ENCODE peak calls at places on chromosomes 5 and 9, in four cellular contexts. X is HepG2, T is GM12878, W is H1. R is an unnamed sample.

GRCh38 chr5:126534543-126534942 is 60.5 kb downstream of the ALDH7A1 start:
- DNase-seq in X (no peak), W (peak), T (no peak), R (no peak)

GRCh38 chr9:19988281-19988680 is 199.4 kb upstream of the SLC24A2 start:
- DNase-seq in W (no peak), X (no peak), T (no peak), R (no peak)

GRCh38 chr5:91179018-91179417 is 204.1 kb downstream of the ARRDC3 start:
- DNase-seq in T (no peak), X (no peak), W (no peak), R (no peak)

GRCh38 chr9:70480405-70480980 is 66.0 kb upstream of the KLF9 start:
- DNase-seq in T (no peak), W (no peak), X (no peak), R (no peak)

GRCh38 chr5:153707626-153708025 is 217.2 kb downstream of the GRIA1 start:
- DNase-seq in W (no peak), X (no peak), T (no peak), R (no peak)

GRCh38 chr5:112420111-112420864 is 1.2 kb upstream of the EPB41L4A start:
- DNase-seq in T (peak), X (peak), W (peak), R (no peak)

GRCh38 chr9:35001285-35001677 is 11.7 kb downstream of the DNAJB5 start:
- DNase-seq in T (no peak), W (no peak), X (no peak), R (no peak)

GRCh38 chr5:16507716-16508115 is 42.1 kb upstream of the ZNF622 start:
- DNase-seq in T (no peak), X (no peak), W (no peak), R (no peak)

GRCh38 chr5:142357469-142358090 is 32.8 kb upstream of the SPRY4 start:
- DNase-seq in X (no peak), T (no peak), W (no peak), R (no peak)

GRCh38 chr5:88761269-88761880 is 121.6 kb downstream of the MEF2C start:
- DNase-seq in W (no peak), X (no peak), T (no peak), R (no peak)

DNA sequence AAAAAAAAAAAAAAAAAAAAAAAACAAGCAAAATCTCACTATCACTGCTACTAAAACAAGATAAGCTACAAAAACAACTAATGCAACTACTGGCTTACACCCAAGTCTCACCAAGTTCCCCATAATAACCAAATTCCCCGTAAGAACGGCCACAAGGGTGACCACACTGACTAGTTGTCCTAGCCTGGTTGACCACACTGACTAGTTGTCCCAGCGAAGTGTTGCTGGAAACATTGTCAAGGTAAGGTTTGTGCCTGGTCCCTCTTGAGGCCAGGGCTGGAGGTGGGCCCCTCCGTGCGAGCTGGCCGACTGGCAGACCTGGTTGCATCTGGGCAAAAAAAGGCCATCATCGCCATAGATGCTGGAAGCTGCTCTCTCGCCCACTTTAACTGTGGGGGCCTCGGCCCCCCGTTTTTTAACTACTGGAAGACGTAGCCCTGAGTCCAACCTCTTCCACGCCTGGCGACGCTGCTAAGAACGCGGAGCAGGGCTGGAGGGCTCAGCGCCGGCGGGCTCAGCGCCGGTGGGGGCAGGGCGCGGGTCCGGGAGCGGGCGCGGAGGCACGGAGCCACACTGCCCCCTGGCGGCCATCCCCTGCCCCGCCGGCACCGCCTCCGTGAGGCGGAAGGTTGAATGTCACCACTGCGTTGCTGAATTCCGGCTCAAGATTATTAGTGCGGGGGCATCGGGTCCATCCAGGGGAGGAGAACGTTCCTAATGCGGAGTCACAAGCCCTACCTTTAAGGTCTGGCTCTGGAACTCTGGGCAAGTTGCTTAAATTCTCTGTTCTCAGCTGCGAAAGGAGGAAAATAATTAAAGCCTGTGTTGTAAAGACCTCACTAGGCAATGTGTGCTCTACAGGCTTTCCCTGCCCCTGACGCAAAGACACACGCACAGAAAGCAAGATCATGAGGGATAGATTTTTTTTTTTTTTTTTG is 84.0 kb downstream of the HSD17B3 start:
- DNase-seq in T (no peak), W (peak), X (peak), R (peak)
- H3K4me3 ChIP-seq in T (no peak), W (peak), X (peak), R (no peak)

DNA sequence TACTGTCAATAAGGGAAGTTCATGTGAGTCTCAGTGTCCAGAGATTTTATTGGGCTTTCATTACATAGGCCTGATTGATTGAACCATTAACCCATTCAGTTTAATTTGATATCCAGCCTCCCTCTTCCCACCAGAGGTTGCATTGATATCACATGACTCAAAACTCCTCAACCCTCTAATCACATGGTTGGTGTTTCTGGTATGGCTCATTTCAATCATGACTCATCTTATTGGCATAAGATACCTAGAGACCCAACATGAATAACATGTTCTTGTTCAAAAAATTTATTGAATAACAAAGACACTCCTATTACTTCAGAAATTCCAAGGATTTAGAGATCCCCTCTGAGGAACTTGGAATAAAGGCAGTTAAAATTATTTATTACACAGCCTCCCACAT is 982.2 kb downstream of the TLE1 start:
- DNase-seq in W (no peak), T (no peak), X (no peak), R (no peak)
- TF ChIP-seq SUZ12 in W (no peak), T (no peak), X (no peak), R (no peak)

GRCh38 chr5:42950091-42950465 is 90.0 kb downstream of the ANXA2R start:
- DNase-seq in X (no peak), T (no peak), W (no peak), R (no peak)
- H3K4me3 ChIP-seq in X (no peak), T (peak), W (no peak), R (no peak)

GRCh38 chr9:127788337-127789011 is 2.6 kb downstream of the CDK9 start:
- DNase-seq in T (no peak), X (no peak), W (no peak), R (no peak)
- TF ChIP-seq SUZ12 in T (no peak), X (no peak), W (no peak), R (no peak)

DNA sequence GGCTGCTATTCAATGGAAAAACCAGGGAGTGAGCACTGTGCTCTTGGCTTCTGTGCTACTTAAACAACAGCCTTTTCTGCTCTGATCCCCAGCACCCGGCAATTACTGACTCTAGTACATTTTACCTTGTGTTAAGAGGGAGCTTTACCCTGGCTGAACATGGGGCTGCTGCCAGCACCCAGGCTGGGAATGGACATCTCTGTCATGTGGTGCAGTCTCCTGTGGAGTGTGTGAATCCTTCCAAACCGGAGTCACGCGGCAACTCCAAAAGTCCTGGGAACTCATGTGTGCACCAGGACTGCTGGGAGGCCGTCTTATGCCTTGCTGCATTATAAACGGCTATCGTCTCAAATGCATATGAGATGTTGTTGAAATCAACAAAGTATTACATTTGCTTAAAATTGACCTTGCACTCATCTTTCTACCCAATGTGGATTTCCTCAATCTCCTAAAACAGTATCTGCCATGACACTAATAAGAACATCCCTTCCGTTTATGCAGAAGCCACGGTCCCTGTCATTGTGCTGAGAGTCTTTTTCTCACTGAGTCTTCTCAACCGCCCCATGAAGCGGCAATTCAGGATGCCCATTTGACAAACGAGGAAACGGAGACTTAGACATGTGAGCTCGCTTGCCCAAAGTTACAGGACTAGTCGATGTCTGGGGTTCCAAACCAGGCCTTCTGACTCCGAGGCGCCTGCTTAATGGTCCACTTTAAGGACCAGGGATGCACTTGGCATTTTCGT is 884 bp upstream of the GSN start:
- DNase-seq in W (no peak), X (no peak), T (no peak), R (no peak)
- H3K4me3 ChIP-seq in W (peak), X (peak), T (peak), R (peak)

GRCh38 chr9:74570879-74571512 is 73.9 kb downstream of the RORB start:
- DNase-seq in T (no peak), W (no peak), X (peak), R (no peak)
- TF ChIP-seq SUZ12 in T (no peak), W (no peak), X (no peak), R (no peak)

GRCh38 chr9:127924736-127925444 is 5.7 kb downstream of the PIP5KL1 start:
- DNase-seq in T (no peak), X (no peak), W (no peak), R (no peak)

GRCh38 chr9:127927457-127928231 is 2.9 kb downstream of the PIP5KL1 start:
- DNase-seq in W (peak), X (no peak), T (no peak), R (peak)

GRCh38 chr9:127926961-127927456 is 3.6 kb downstream of the PIP5KL1 start:
- DNase-seq in W (no peak), T (no peak), X (no peak), R (no peak)

GRCh38 chr9:127928232-127929043 is 2.1 kb downstream of the PIP5KL1 start:
- DNase-seq in W (no peak), T (no peak), X (no peak), R (no peak)

DNA sequence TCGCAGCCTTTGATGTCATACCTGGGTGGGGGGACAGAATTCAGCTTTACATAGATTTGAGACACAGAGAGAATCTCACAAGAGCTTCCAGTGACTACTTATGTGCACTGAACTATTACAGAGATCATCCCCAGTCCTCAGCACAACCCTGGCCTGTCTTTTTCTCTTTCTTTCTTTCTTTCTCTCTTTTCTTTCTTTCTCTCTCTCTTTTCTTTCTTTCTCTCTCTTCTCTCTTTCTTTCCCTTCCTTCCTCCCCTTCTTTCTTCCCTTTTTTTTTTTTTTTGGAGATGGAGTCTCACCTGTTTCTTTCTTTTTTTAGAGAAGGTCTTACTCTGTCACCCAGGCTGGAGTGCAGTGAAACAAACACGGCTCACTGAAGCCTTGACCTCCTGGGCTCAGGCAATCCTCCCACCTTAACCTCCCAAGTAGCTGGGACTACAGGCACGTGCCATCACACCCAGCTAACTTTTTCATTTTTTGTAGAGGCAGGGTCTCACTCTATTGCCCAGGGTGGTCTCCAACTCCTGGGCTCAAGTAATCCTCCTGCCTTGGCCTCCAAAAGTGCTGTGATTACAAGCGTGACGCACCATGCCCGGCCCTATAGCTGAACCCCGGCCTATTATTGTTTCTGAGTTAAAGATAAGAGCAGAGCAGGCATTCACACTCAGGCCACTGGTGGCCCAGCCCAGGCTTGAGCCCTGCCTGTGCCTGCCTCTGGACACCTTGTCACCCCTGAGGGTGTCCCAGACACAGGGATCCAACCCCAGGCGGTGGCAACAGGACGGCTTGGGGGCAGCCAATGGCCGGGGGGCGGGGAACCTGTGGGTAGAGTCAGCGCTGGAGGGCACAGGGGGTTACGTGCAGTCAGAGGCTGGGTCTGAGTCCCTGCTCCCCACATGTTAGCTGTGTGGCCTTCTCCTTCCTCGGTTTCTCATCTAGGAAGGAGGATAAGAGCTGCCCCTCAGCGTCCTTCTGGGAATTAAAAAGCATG is 4.3 kb downstream of the PIP5KL1 start:
- DNase-seq in W (no peak), T (no peak), X (no peak), R (no peak)
- H3K4me3 ChIP-seq in W (peak), T (peak), X (no peak), R (peak)

GRCh38 chr5:53667621-53668020 is 107.2 kb downstream of the NDUFS4 start:
- DNase-seq in X (no peak), T (no peak), W (no peak), R (no peak)
- TF ChIP-seq SUZ12 in X (no peak), T (no peak), W (no peak), R (no peak)

GRCh38 chr9:36742264-36742663 is 169.6 kb downstream of the MELK start:
- DNase-seq in X (no peak), T (no peak), W (no peak), R (no peak)

GRCh38 chr9:36744678-36745077 is 172.0 kb downstream of the MELK start:
- DNase-seq in X (no peak), W (no peak), T (no peak), R (no peak)

GRCh38 chr9:36738318-36738975 is 165.8 kb downstream of the MELK start:
- DNase-seq in T (no peak), X (no peak), W (no peak), R (no peak)

DNA sequence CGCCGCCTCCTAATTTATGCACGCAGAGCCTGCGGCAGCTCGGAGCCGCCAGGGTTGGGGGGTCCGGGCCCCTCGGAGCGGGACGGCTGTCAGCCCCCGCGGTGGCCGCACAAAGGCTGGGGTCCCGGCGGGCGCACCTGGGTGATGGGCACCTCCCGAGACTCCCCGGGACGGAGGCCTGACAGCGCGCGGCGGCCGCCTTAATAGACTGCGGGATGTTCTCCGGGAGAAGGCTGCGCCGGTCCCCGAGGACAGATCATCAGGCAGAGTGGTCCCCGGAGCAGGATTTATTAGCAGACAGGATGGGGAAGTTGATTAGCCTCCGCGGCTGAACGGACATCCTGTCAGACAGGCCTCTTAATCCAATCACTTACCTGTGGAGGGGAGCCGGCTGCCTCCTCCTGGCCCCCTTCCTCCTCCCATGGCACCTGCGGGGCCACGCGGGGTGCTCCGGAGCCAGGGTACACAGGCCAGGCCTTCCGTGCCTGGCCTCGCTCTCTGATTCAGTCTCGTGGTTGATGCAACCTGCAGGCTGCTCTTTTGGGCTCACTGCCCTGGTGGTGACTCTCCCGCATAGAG is 166.9 kb downstream of the MELK start:
- DNase-seq in X (no peak), W (no peak), T (no peak), R (no peak)
- H3K4me3 ChIP-seq in X (no peak), W (peak), T (no peak), R (no peak)